ENCODE peak calls at places on chromosomes 16 and 17, in seven cellular contexts. One of them, this sample, is unnamed.

GRCh38 chr17:82816358-82816757 is 23.5 kb downstream of the ZNF750 start:
- DNase-seq in T-helper 1 cell: no peak
- DNase-seq in transverse colon: no peak
- DNase-seq in sigmoid colon: no peak
- DNase-seq in stimulated activated CD4-positive, alpha-beta T cell treated with anti-CD3 and anti-CD28 coated beads, Interleukin-4, amount 100 ng/mL, for 48 hours: no peak
- DNase-seq in Jurkat, Clone E6-1: peak; percentile 27
- DNase-seq in iris pigment epithelial cell: no peak
- DNase-seq in this sample: no peak

GRCh38 chr16:57797526-57798266 is 4.6 kb downstream of the KIFC3 start:
- DNase-seq in T-helper 1 cell: no peak
- DNase-seq in iris pigment epithelial cell: no peak
- DNase-seq in sigmoid colon: no peak
- DNase-seq in transverse colon: no peak
- DNase-seq in Jurkat, Clone E6-1: no peak
- DNase-seq in stimulated activated CD4-positive, alpha-beta T cell treated with anti-CD3 and anti-CD28 coated beads, Interleukin-4, amount 100 ng/mL, for 48 hours: no peak
- DNase-seq in this sample: no peak

GRCh38 chr17:47275245-47275984 is 21.8 kb downstream of the ITGB3 start:
- DNase-seq in stimulated activated CD4-positive, alpha-beta T cell treated with anti-CD3 and anti-CD28 coated beads, Interleukin-4, amount 100 ng/mL, for 48 hours: no peak
- DNase-seq in iris pigment epithelial cell: peak; percentile 73
- DNase-seq in Jurkat, Clone E6-1: no peak
- DNase-seq in T-helper 1 cell: no peak
- DNase-seq in sigmoid colon: peak; percentile 98
- DNase-seq in transverse colon: peak; percentile 75
- DNase-seq in this sample: no peak

GRCh38 chr17:67829331-67829730 is 4.0 kb downstream of the BPTF start:
- DNase-seq in sigmoid colon: no peak
- DNase-seq in Jurkat, Clone E6-1: peak; percentile 26
- DNase-seq in T-helper 1 cell: no peak
- DNase-seq in stimulated activated CD4-positive, alpha-beta T cell treated with anti-CD3 and anti-CD28 coated beads, Interleukin-4, amount 100 ng/mL, for 48 hours: peak; percentile 53
- DNase-seq in iris pigment epithelial cell: no peak
- DNase-seq in transverse colon: no peak
- DNase-seq in this sample: no peak

GRCh38 chr16:64952177-64952576 is 169.7 kb downstream of the CDH11 start:
- DNase-seq in stimulated activated CD4-positive, alpha-beta T cell treated with anti-CD3 and anti-CD28 coated beads, Interleukin-4, amount 100 ng/mL, for 48 hours: no peak
- DNase-seq in T-helper 1 cell: no peak
- DNase-seq in iris pigment epithelial cell: peak; percentile 95
- DNase-seq in Jurkat, Clone E6-1: no peak
- DNase-seq in sigmoid colon: no peak
- DNase-seq in transverse colon: no peak
- DNase-seq in this sample: no peak

GRCh38 chr17:49753959-49754391 is 10.0 kb downstream of the FAM117A start:
- DNase-seq in T-helper 1 cell: no peak
- DNase-seq in stimulated activated CD4-positive, alpha-beta T cell treated with anti-CD3 and anti-CD28 coated beads, Interleukin-4, amount 100 ng/mL, for 48 hours: no peak
- DNase-seq in Jurkat, Clone E6-1: peak; percentile 75
- DNase-seq in iris pigment epithelial cell: no peak
- DNase-seq in transverse colon: no peak
- DNase-seq in sigmoid colon: no peak
- DNase-seq in this sample: no peak

GRCh38 chr16:3873482-3874173 is 6.9 kb downstream of the CREBBP start:
- DNase-seq in stimulated activated CD4-positive, alpha-beta T cell treated with anti-CD3 and anti-CD28 coated beads, Interleukin-4, amount 100 ng/mL, for 48 hours: no peak
- DNase-seq in sigmoid colon: no peak
- DNase-seq in T-helper 1 cell: no peak
- DNase-seq in iris pigment epithelial cell: peak; percentile 9
- DNase-seq in transverse colon: no peak
- DNase-seq in Jurkat, Clone E6-1: no peak
- DNase-seq in this sample: no peak

GRCh38 chr16:31200821-31201510 is 1.6 kb downstream of the PYCARD start:
- DNase-seq in iris pigment epithelial cell: peak; percentile 14
- DNase-seq in T-helper 1 cell: peak; percentile 34
- DNase-seq in stimulated activated CD4-positive, alpha-beta T cell treated with anti-CD3 and anti-CD28 coated beads, Interleukin-4, amount 100 ng/mL, for 48 hours: no peak
- DNase-seq in sigmoid colon: no peak
- DNase-seq in Jurkat, Clone E6-1: peak; percentile 45
- DNase-seq in transverse colon: no peak
- DNase-seq in this sample: no peak

GRCh38 chr16:3618782-3619166 is 7.4 kb upstream of the SLX4 start:
- DNase-seq in transverse colon: no peak
- DNase-seq in iris pigment epithelial cell: peak; percentile 13
- DNase-seq in sigmoid colon: no peak
- DNase-seq in T-helper 1 cell: no peak
- DNase-seq in stimulated activated CD4-positive, alpha-beta T cell treated with anti-CD3 and anti-CD28 coated beads, Interleukin-4, amount 100 ng/mL, for 48 hours: no peak
- DNase-seq in Jurkat, Clone E6-1: no peak
- DNase-seq in this sample: no peak

GRCh38 chr17:50604470-50604869 is 30.2 kb upstream of the ABCC3 start:
- DNase-seq in transverse colon: peak; percentile 19
- DNase-seq in iris pigment epithelial cell: peak; percentile 26
- DNase-seq in T-helper 1 cell: no peak
- DNase-seq in sigmoid colon: peak; percentile 86
- DNase-seq in Jurkat, Clone E6-1: no peak
- DNase-seq in stimulated activated CD4-positive, alpha-beta T cell treated with anti-CD3 and anti-CD28 coated beads, Interleukin-4, amount 100 ng/mL, for 48 hours: no peak
- DNase-seq in this sample: no peak